ENCODE peak calls at places on chromosomes 12 and 14, in four cellular contexts. F is trophoblast cell, H is IMR-90, G is H9. U is an unnamed sample. For H3K9me3, the result is how much of the 10 kb centered on the place peaks cover.

GRCh38 chr12:87930033-87930432 is 99.2 kb downstream of the C12orf50 start:
- DNase-seq in G (no peak), F (peak), H (peak), U (peak)

GRCh38 chr14:69151458-69152180 is 1.3 kb downstream of the DCAF5 start:
- DNase-seq in G (peak), F (peak), H (peak), U (peak)

GRCh38 chr12:58148405-58148804 is 207.0 kb downstream of the ATP23 start:
- DNase-seq in F (peak), G (no peak), H (peak), U (peak)

GRCh38 chr14:93716002-93716401 is 72.3 kb downstream of the PRIMA1 start:
- DNase-seq in F (no peak), G (no peak), H (no peak), U (no peak)

GRCh38 chr14:100896369-100897060 is 7.0 kb downstream of the RTL1 start:
- DNase-seq in G (peak), H (no peak), F (no peak), U (no peak)

GRCh38 chr12:3671330-3672112 is 81.4 kb downstream of the CRACR2A start:
- DNase-seq in H (no peak), F (peak), G (no peak), U (no peak)

GRCh38 chr14:100429537-100429936 is 106.4 kb downstream of the SLC25A47 start:
- DNase-seq in G (no peak), H (no peak), F (no peak), U (no peak)

GRCh38 chr12:15936751-15937150 is 25.6 kb downstream of the DERA start:
- DNase-seq in H (no peak), G (no peak), F (peak), U (no peak)

GRCh38 chr12:481422-481821 is 21.7 kb downstream of the B4GALNT3 start:
- DNase-seq in H (peak), F (no peak), G (peak), U (peak)

GRCh38 chr12:54352891-54353874 is 11.1 kb downstream of the GPR84 start:
- DNase-seq in H (peak), F (no peak), G (peak), U (peak)

GRCh38 chr12:64120568-64120967 is 101.5 kb downstream of the KICS2 start:
- DNase-seq in G (no peak), F (peak), H (no peak), U (no peak)

GRCh38 chr12:95796225-95796981 is 5.8 kb upstream of the NTN4 start:
- DNase-seq in H (no peak), G (no peak), F (peak), U (peak)

GRCh38 chr14:68527329-68527851 is 265.5 kb downstream of the ZFP36L1 start:
- DNase-seq in G (no peak), F (no peak), H (no peak), U (peak)

GRCh38 chr12:31796270-31796951 is 67.6 kb upstream of the AMN1 start:
- DNase-seq in G (no peak), H (no peak), F (no peak), U (no peak)

GRCh38 chr12:851913-852312 is 97.6 kb downstream of the RAD52 start:
- DNase-seq in H (peak), F (peak), G (no peak), U (peak)

GRCh38 chr14:72679591-72680151 is 214.2 kb downstream of the DPF3 start:
- DNase-seq in H (peak), F (no peak), G (no peak), U (no peak)
- H3K4ac ChIP-seq in H (peak), F (no peak), G (no peak), U (peak)

GRCh38 chr12:133058203-133059125 is 21.2 kb downstream of the ZNF84 start:
- DNase-seq in F (peak), H (peak), G (no peak), U (peak)

GRCh38 chr12:133061954-133062353 is 18.8 kb upstream of the ZNF140 start:
- DNase-seq in H (no peak), G (no peak), F (no peak), U (no peak)

DNA sequence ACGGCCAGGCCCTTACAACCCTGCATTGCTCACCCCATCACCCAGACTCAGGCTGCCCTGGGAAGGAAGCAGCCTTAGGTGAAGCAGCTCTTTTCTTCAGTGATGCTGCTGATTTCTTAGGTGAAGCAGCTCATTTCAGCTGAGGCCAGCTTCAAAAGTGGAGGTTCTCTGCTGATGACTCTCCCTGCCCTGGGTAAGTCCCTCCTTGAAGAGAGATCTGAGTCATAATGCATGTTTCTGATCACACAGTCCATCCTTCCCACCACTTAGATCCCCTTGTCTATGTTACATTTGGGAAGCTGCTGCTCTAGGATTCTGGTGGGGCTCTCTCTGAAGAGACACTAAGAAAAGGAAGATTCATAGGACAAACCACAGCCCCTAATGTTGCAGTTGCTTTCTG is 17.2 kb upstream of the ZNF140 start:
- DNase-seq in H (no peak), G (no peak), F (no peak), U (no peak)
- H3K9me3 ChIP-seq in H (half or more), G (half or more), F (under half), U (half or more)

GRCh38 chr14:35122696-35123387 is 490 bp downstream of the PRORP start:
- DNase-seq in G (no peak), H (peak), F (peak), U (peak)

GRCh38 chr14:35124127-35124526 is 1.8 kb downstream of the PRORP start:
- DNase-seq in G (no peak), F (no peak), H (no peak), U (no peak)

GRCh38 chr14:35121026-35121886 is 534 bp downstream of the PPP2R3C start:
- DNase-seq in G (no peak), F (peak), H (no peak), U (peak)

GRCh38 chr14:35123388-35123703 is 994 bp downstream of the PRORP start:
- DNase-seq in G (no peak), H (no peak), F (no peak), U (no peak)

GRCh38 chr14:35121887-35122695 is at the start of the genes PPP2R3C and PRORP:
- DNase-seq in G (peak), H (peak), F (peak), U (peak)
- H3K4ac ChIP-seq in G (peak), H (peak), F (peak), U (peak)

GRCh38 chr12:61694214-61694613 is 566.0 kb upstream of the USP15 start:
- DNase-seq in G (no peak), F (no peak), H (no peak), U (no peak)
- H3K9me3 ChIP-seq in G (under half), F (under half), H (under half), U (half or more)

GRCh38 chr12:124916370-124917134 is 2.1 kb upstream of the UBC start:
- DNase-seq in G (no peak), H (peak), F (peak), U (peak)
- H3K4ac ChIP-seq in G (no peak), H (peak), F (peak), U (peak)